ENCODE peak calls at places on chromosomes 3 and 15, in four cellular contexts. X is HCT116, B is K562, G is HepG2. C is an unnamed sample. For H3K4me1, the result is how much of the 10 kb centered on the place peaks cover.

GRCh38 chr3:23455775-23456174 is 252.6 kb downstream of the UBE2E2 start:
- DNase-seq in X (no peak), B (no peak), G (no peak), C (no peak)

GRCh38 chr15:80216911-80217310 is 35.1 kb downstream of the CTXND1 start:
- DNase-seq in G (no peak), X (no peak), B (no peak), C (no peak)

GRCh38 chr3:143668924-143669790 is 179.1 kb downstream of the SLC9A9 start:
- DNase-seq in B (no peak), G (no peak), X (no peak), C (no peak)

GRCh38 chr3:143897558-143898305 is 49.5 kb upstream of the SLC9A9 start:
- DNase-seq in G (no peak), B (no peak), X (no peak), C (no peak)

GRCh38 chr3:120148187-120148954 is 54.1 kb upstream of the GSK3B start:
- DNase-seq in B (no peak), G (no peak), X (no peak), C (no peak)

GRCh38 chr3:38574411-38575278 is 74.8 kb downstream of the SCN5A start:
- DNase-seq in G (no peak), B (peak), X (no peak), C (no peak)

GRCh38 chr3:106302451-106303221 is 433.8 kb upstream of the CBLB start:
- DNase-seq in X (no peak), G (no peak), B (no peak), C (no peak)

GRCh38 chr3:47534021-47534454 is 20.5 kb upstream of the ELP6 start:
- DNase-seq in B (peak), X (no peak), G (no peak), C (no peak)

GRCh38 chr3:46843508-46843907 is 19.7 kb downstream of the MYL3 start:
- DNase-seq in B (no peak), X (no peak), G (no peak), C (no peak)

GRCh38 chr3:141336672-141337522 is 31.4 kb upstream of the ZBTB38 start:
- DNase-seq in B (no peak), X (no peak), G (peak), C (peak)

GRCh38 chr15:63046927-63047760 is 4.6 kb downstream of the TPM1 start:
- DNase-seq in G (no peak), B (no peak), X (no peak), C (no peak)

GRCh38 chr3:72338942-72339749 is 509.1 kb downstream of the SHQ1 start:
- DNase-seq in G (peak), B (peak), X (peak), C (peak)

GRCh38 chr15:92683511-92683834 is 27.9 kb upstream of the FAM174B start:
- DNase-seq in B (peak), X (no peak), G (peak), C (peak)

GRCh38 chr3:106512846-106513245 is 644.0 kb upstream of the CBLB start:
- DNase-seq in X (no peak), B (no peak), G (no peak), C (no peak)

GRCh38 chr3:16599694-16600093 is 5.5 kb downstream of the DAZL start:
- DNase-seq in B (no peak), G (no peak), X (no peak), C (no peak)

GRCh38 chr15:87561641-87562040 is 694.9 kb downstream of the NTRK3 start:
- DNase-seq in X (no peak), B (no peak), G (no peak), C (no peak)

GRCh38 chr3:30181546-30181945 is 424.9 kb upstream of the TGFBR2 start:
- DNase-seq in G (no peak), B (no peak), X (no peak), C (no peak)

GRCh38 chr3:53642211-53642610 is 147.8 kb downstream of the CACNA1D start:
- DNase-seq in G (no peak), B (no peak), X (no peak), C (no peak)

GRCh38 chr3:195154111-195154791 is 116.7 kb downstream of the XXYLT1 start:
- DNase-seq in G (no peak), B (no peak), X (no peak), C (no peak)

GRCh38 chr15:90840157-90840855 is 28.1 kb upstream of the FURIN start:
- DNase-seq in G (no peak), B (no peak), X (no peak), C (no peak)

GRCh38 chr15:31357148-31357547 is 30.5 kb downstream of the KLF13 start:
- DNase-seq in B (no peak), X (no peak), G (no peak), C (no peak)

GRCh38 chr15:32878849-32879795 is 161.3 kb downstream of the GREM1 start:
- DNase-seq in G (no peak), B (no peak), X (no peak), C (no peak)

GRCh38 chr15:29045717-29046116 is 159.9 kb downstream of the APBA2 start:
- DNase-seq in B (no peak), G (no peak), X (no peak), C (no peak)

GRCh38 chr3:66047321-66048050 is 8.8 kb upstream of the MAGI1 start:
- DNase-seq in B (no peak), G (peak), X (no peak), C (no peak)

GRCh38 chr15:63402498-63403253 is 21.0 kb upstream of the CA12 start:
- DNase-seq in X (no peak), B (peak), G (peak), C (peak)

GRCh38 chr3:78919021-78919755 is 848.6 kb downstream of the ROBO1 start:
- DNase-seq in X (no peak), G (peak), B (no peak), C (no peak)

GRCh38 chr3:123871946-123872345 is 12.2 kb downstream of the MYLK start:
- DNase-seq in B (no peak), X (no peak), G (no peak), C (no peak)

GRCh38 chr15:40409366-40409765 is 3.8 kb downstream of the IVD start:
- DNase-seq in B (no peak), G (no peak), X (no peak), C (no peak)

GRCh38 chr3:122915300-122916055 is 112.1 kb downstream of the SEMA5B start:
- DNase-seq in G (no peak), B (no peak), X (no peak), C (no peak)

GRCh38 chr15:100786901-100787566 is 92.6 kb upstream of the ALDH1A3 start:
- DNase-seq in X (no peak), B (no peak), G (no peak), C (no peak)

GRCh38 chr3:15301761-15302160 is 30.6 kb downstream of the SH3BP5 start:
- DNase-seq in B (no peak), X (no peak), G (no peak), C (no peak)
- H3K27ac ChIP-seq in B (no peak), X (no peak), G (no peak), C (no peak)

GRCh38 chr3:34196914-34197313 is 398.5 kb downstream of the PDCD6IP start:
- DNase-seq in B (no peak), X (no peak), G (no peak), C (no peak)
- H3K4me1 ChIP-seq in B (under half), X (under half), G (under half), C (under half)

GRCh38 chr3:70519913-70520659 is 207.6 kb upstream of the MDFIC2 start:
- DNase-seq in B (no peak), G (no peak), X (no peak), C (no peak)
- TF ChIP-seq TCF7L2 in B (no peak), G (no peak), X (no peak), C (no peak)

GRCh38 chr15:65258370-65258769 is 28.3 kb downstream of the PARP16 start:
- DNase-seq in X (no peak), G (no peak), B (no peak), C (no peak)

GRCh38 chr15:65263313-65263712 is 23.4 kb downstream of the PARP16 start:
- DNase-seq in B (no peak), X (no peak), G (no peak), C (no peak)

GRCh38 chr15:65254237-65254820 is 32.4 kb downstream of the PARP16 start:
- DNase-seq in B (no peak), X (no peak), G (no peak), C (no peak)

GRCh38 chr15:65259367-65259781 is 27.3 kb downstream of the PARP16 start:
- DNase-seq in X (no peak), B (no peak), G (no peak), C (no peak)

DNA sequence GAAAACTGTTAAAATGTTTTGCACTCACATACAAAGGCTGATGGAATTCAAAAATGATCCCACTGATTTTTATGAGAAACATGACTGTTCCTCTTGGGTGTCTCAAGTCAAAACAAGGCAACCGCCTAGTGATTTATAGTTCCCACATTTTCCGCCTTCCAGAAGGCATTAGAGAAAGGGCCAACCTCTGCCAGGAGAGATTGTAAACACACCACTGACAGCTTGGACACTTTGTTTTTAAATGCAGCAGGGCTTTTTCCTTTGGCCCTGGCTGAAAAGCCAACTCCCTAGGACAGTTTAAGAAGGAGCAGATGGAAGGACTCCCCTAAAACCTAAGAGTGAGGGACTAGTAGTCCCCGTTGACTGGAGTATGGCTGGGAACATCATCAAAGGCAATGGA is 27.8 kb downstream of the PARP16 start:
- DNase-seq in G (no peak), B (no peak), X (no peak), C (no peak)
- H3K27ac ChIP-seq in G (no peak), B (no peak), X (no peak), C (no peak)